ENCODE peak calls at places on chromosome 13, in four cellular contexts. One of them, this sample, is unnamed.

GRCh38 chr13:45398862-45399261 is 19.3 kb downstream of the SLC25A30 start:
- DNase-seq in HCT116: no peak
- DNase-seq in body of pancreas: no peak
- DNase-seq in esophagus squamous epithelium: no peak
- DNase-seq in this sample: no peak

GRCh38 chr13:71021810-71022422 is 845.1 kb downstream of the DACH1 start:
- DNase-seq in body of pancreas: no peak
- DNase-seq in HCT116: no peak
- DNase-seq in esophagus squamous epithelium: no peak
- DNase-seq in this sample: no peak

GRCh38 chr13:51729853-51730553 is 74.0 kb downstream of the DHRS12 start:
- DNase-seq in esophagus squamous epithelium: no peak
- DNase-seq in HCT116: no peak
- DNase-seq in body of pancreas: no peak
- DNase-seq in this sample: peak; percentile 77

GRCh38 chr13:94708031-94708571 is 4.2 kb downstream of the SOX21 start:
- DNase-seq in esophagus squamous epithelium: no peak
- DNase-seq in HCT116: no peak
- DNase-seq in body of pancreas: no peak
- DNase-seq in this sample: no peak

GRCh38 chr13:106530209-106530906 is 5.1 kb downstream of the EFNB2 start:
- DNase-seq in esophagus squamous epithelium: no peak
- DNase-seq in HCT116: no peak
- DNase-seq in body of pancreas: no peak
- DNase-seq in this sample: no peak

GRCh38 chr13:102183509-102184182 is 218.2 kb downstream of the FGF14 start:
- DNase-seq in HCT116: no peak
- DNase-seq in esophagus squamous epithelium: no peak
- DNase-seq in body of pancreas: no peak
- DNase-seq in this sample: no peak

GRCh38 chr13:38758278-38758677 is 71.4 kb downstream of the FREM2 start:
- DNase-seq in HCT116: no peak
- DNase-seq in body of pancreas: no peak
- DNase-seq in esophagus squamous epithelium: no peak
- DNase-seq in this sample: no peak

GRCh38 chr13:73715114-73715909 is 418.9 kb downstream of the KLF12 start:
- DNase-seq in body of pancreas: no peak
- DNase-seq in esophagus squamous epithelium: no peak
- DNase-seq in HCT116: no peak
- DNase-seq in this sample: no peak

GRCh38 chr13:41919031-41919740 is 41.7 kb downstream of the VWA8 start:
- DNase-seq in HCT116: no peak
- DNase-seq in body of pancreas: no peak
- DNase-seq in esophagus squamous epithelium: no peak
- DNase-seq in this sample: no peak

GRCh38 chr13:97976551-97977375 is 23.3 kb downstream of the IPO5 start:
- DNase-seq in esophagus squamous epithelium: no peak
- DNase-seq in HCT116: no peak
- DNase-seq in body of pancreas: peak; percentile 38
- DNase-seq in this sample: peak; percentile 4
- TF ChIP-seq POLR2A in esophagus squamous epithelium: no peak
- TF ChIP-seq POLR2A in HCT116: no peak
- TF ChIP-seq POLR2A in body of pancreas: peak; percentile 45
- TF ChIP-seq POLR2A in this sample: no peak

GRCh38 chr13:28478127-28478526 is 16.8 kb downstream of the FLT1 start:
- DNase-seq in HCT116: no peak
- DNase-seq in esophagus squamous epithelium: no peak
- DNase-seq in body of pancreas: no peak
- DNase-seq in this sample: no peak

GRCh38 chr13:28479005-28479404 is 15.9 kb downstream of the FLT1 start:
- DNase-seq in esophagus squamous epithelium: no peak
- DNase-seq in HCT116: no peak
- DNase-seq in body of pancreas: no peak
- DNase-seq in this sample: no peak

GRCh38 chr13:28476919-28477708 is 17.8 kb downstream of the FLT1 start:
- DNase-seq in esophagus squamous epithelium: no peak
- DNase-seq in body of pancreas: no peak
- DNase-seq in HCT116: no peak
- DNase-seq in this sample: no peak

GRCh38 chr13:28475916-28476725 is 18.8 kb downstream of the FLT1 start:
- DNase-seq in body of pancreas: no peak
- DNase-seq in HCT116: peak; percentile 36
- DNase-seq in esophagus squamous epithelium: no peak
- DNase-seq in this sample: peak; percentile 24

GRCh38 chr13:28477709-28477973 is 17.3 kb downstream of the FLT1 start:
- DNase-seq in body of pancreas: no peak
- DNase-seq in HCT116: no peak
- DNase-seq in esophagus squamous epithelium: no peak
- DNase-seq in this sample: no peak
- H3K27me3 ChIP-seq in body of pancreas: no peaks in the 10 kb centered on the region
- H3K27me3 ChIP-seq in HCT116: no peaks in the 10 kb centered on the region
- H3K27me3 ChIP-seq in esophagus squamous epithelium: no peaks in the 10 kb centered on the region
- H3K27me3 ChIP-seq in this sample: no peaks in the 10 kb centered on the region

DNA sequence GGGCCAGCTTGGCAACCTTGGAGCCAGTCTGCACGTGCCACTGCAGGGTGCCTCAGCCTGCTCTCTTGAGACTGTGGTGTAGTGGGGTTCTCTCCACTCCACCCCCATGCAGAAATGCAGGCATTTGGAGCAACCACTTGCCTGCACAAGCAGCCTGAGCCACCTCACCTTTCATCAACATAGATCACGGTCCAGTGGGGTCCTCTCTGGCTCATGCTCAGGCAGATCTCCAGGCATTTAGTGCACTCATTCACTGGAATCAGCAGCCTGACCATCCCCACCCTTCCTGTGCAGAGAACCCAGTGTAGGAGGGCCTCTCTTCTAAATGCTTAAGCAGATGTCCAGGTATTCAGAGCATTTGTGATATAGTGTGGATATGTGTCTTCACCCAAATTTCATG is 2330.1 kb downstream of the PCDH9 start:
- DNase-seq in HCT116: no peak
- DNase-seq in body of pancreas: no peak
- DNase-seq in esophagus squamous epithelium: no peak
- DNase-seq in this sample: no peak
- TF ChIP-seq POLR2A in HCT116: no peak
- TF ChIP-seq POLR2A in body of pancreas: no peak
- TF ChIP-seq POLR2A in esophagus squamous epithelium: no peak
- TF ChIP-seq POLR2A in this sample: no peak

DNA sequence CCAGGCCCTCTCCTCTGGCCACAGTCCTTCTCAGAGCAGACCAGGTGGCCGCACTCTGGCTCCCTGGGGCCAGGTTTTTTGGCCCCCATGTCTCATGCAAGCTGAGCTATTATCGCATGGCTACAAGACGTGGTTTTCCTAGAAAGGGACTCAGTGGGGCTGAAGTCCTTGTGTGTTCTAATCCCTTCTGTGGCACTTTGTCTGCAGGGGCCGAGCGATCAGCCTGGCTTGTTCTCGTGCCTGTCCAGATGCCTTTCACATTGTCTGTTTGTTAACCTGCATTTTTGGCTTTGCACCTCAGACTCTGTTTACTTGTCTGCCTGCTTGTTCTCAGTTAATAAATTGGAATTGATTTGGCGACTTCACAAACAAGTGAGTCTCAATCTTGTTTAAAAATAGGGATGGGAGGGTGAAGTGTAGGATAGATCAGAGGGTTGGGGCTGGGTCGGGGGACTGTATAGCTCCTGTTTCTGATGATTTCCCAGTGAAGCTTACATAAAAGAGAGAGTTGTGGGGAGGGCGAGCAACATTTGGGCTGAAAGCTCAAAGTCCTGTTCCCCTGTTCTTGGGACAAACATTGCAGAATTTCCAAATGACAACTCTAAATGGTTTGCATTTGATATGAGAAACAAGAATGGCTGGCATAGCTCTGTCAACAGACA is 440.4 kb downstream of the COG6 start:
- DNase-seq in HCT116: no peak
- DNase-seq in body of pancreas: no peak
- DNase-seq in esophagus squamous epithelium: no peak
- DNase-seq in this sample: no peak
- H3K27me3 ChIP-seq in HCT116: no peaks in the 10 kb centered on the region
- H3K27me3 ChIP-seq in body of pancreas: no peaks in the 10 kb centered on the region
- H3K27me3 ChIP-seq in esophagus squamous epithelium: no peaks in the 10 kb centered on the region
- H3K27me3 ChIP-seq in this sample: no peaks in the 10 kb centered on the region

GRCh38 chr13:31199849-31200635 is at the start of gene B3GLCT:
- DNase-seq in HCT116: peak; percentile 36
- DNase-seq in esophagus squamous epithelium: peak; percentile 16
- DNase-seq in body of pancreas: peak; percentile 83
- DNase-seq in this sample: peak; percentile 84
- TF ChIP-seq POLR2A in HCT116: peak; percentile 44
- TF ChIP-seq POLR2A in esophagus squamous epithelium: no peak
- TF ChIP-seq POLR2A in body of pancreas: peak; percentile 18
- TF ChIP-seq POLR2A in this sample: no peak

DNA sequence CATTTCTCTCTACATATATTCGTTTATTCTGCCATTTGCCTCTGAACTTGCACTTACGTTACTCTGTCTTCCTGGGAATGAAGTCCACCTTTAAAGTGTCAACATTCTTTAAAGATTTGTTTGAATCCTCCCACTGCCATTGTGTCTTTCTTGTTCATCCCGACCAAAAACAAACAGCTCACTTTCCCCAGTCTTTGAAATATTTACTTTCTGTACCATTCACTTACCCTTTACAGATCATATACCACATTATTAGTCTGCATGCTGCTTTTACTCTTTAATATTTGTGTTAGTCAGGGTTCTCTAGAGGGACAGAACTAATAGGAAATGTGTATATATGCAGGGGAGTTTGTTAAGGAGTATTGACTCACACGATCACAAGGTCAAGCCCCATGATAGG is 176.6 kb upstream of the STARD13 start:
- DNase-seq in esophagus squamous epithelium: no peak
- DNase-seq in body of pancreas: no peak
- DNase-seq in HCT116: no peak
- DNase-seq in this sample: no peak
- H3K27me3 ChIP-seq in esophagus squamous epithelium: no peaks in the 10 kb centered on the region
- H3K27me3 ChIP-seq in body of pancreas: no peaks in the 10 kb centered on the region
- H3K27me3 ChIP-seq in HCT116: no peaks in the 10 kb centered on the region
- H3K27me3 ChIP-seq in this sample: no peaks in the 10 kb centered on the region

DNA sequence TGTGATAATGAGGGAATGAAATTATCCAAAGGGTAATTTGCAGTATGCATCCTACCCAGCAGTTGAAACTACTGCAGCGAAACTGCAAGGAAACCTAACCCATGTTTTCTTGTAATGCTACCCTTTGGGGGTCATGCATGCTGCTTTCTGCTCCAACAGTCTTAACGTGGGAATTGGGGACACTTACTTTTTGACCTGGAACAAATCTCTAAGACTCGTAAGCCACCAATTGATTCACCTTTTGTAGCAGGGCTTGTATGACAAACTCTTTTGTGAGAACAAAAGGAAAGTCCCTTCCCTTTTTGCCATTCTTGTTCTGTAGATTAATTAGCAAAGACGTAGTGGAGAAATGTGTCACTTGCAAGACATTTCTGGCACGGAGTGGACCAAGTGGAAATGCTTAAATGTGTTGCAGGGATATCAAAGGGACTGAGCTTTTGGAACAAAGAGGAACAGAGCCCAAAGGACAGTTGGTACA is 27.4 kb downstream of the LRCH1 start:
- DNase-seq in HCT116: no peak
- DNase-seq in esophagus squamous epithelium: no peak
- DNase-seq in body of pancreas: no peak
- DNase-seq in this sample: no peak
- TF ChIP-seq POLR2A in HCT116: no peak
- TF ChIP-seq POLR2A in esophagus squamous epithelium: no peak
- TF ChIP-seq POLR2A in body of pancreas: no peak
- TF ChIP-seq POLR2A in this sample: no peak

This sample was measured in adrenal gland.